ENCODE peak calls at places on chromosomes 11 and 22, in seven cellular contexts. One of them, this sample, is unnamed.

GRCh38 chr11:85889676-85890579 is 34.7 kb downstream of the CCDC83 start:
- DNase-seq in NCI-H1436: no peak
- DNase-seq in NCI-H226: peak
- DNase-seq in iris pigment epithelial cell: peak
- DNase-seq in smooth muscle cell of the brain vasculature: peak
- DNase-seq in GM13976: no peak
- DNase-seq in hepatic stellate cell: peak
- DNase-seq in this sample: peak

GRCh38 chr11:111322534-111322933 is 24.2 kb downstream of the POU2AF3 start:
- DNase-seq in NCI-H1436: no peak
- DNase-seq in NCI-H226: no peak
- DNase-seq in iris pigment epithelial cell: no peak
- DNase-seq in smooth muscle cell of the brain vasculature: no peak
- DNase-seq in GM13976: no peak
- DNase-seq in hepatic stellate cell: no peak
- DNase-seq in this sample: no peak

GRCh38 chr11:89201138-89201537 is 23.5 kb downstream of the TYR start:
- DNase-seq in NCI-H1436: no peak
- DNase-seq in NCI-H226: no peak
- DNase-seq in iris pigment epithelial cell: no peak
- DNase-seq in smooth muscle cell of the brain vasculature: no peak
- DNase-seq in GM13976: no peak
- DNase-seq in hepatic stellate cell: no peak
- DNase-seq in this sample: no peak

GRCh38 chr11:68683086-68683951 is 1.0 kb upstream of the GAL start:
- DNase-seq in NCI-H1436: no peak
- DNase-seq in NCI-H226: no peak
- DNase-seq in iris pigment epithelial cell: no peak
- DNase-seq in smooth muscle cell of the brain vasculature: no peak
- DNase-seq in GM13976: no peak
- DNase-seq in hepatic stellate cell: no peak
- DNase-seq in this sample: no peak

GRCh38 chr11:29328961-29329441 is 687.8 kb downstream of the KCNA4 start:
- DNase-seq in NCI-H1436: no peak
- DNase-seq in NCI-H226: peak
- DNase-seq in iris pigment epithelial cell: peak
- DNase-seq in smooth muscle cell of the brain vasculature: peak
- DNase-seq in GM13976: peak
- DNase-seq in hepatic stellate cell: no peak
- DNase-seq in this sample: no peak

GRCh38 chr11:95835768-95836488 is 45.6 kb downstream of the CEP57 start:
- DNase-seq in NCI-H1436: peak
- DNase-seq in NCI-H226: peak
- DNase-seq in iris pigment epithelial cell: peak
- DNase-seq in smooth muscle cell of the brain vasculature: peak
- DNase-seq in GM13976: peak
- DNase-seq in hepatic stellate cell: peak
- DNase-seq in this sample: peak

GRCh38 chr22:30733081-30733680 is 38.5 kb downstream of the OSBP2 start:
- DNase-seq in NCI-H1436: no peak
- DNase-seq in NCI-H226: peak
- DNase-seq in iris pigment epithelial cell: peak
- DNase-seq in smooth muscle cell of the brain vasculature: no peak
- DNase-seq in GM13976: no peak
- DNase-seq in hepatic stellate cell: no peak
- DNase-seq in this sample: no peak

GRCh38 chr11:131683131-131683530 is 312.7 kb downstream of the NTM start:
- DNase-seq in NCI-H1436: no peak
- DNase-seq in NCI-H226: no peak
- DNase-seq in iris pigment epithelial cell: no peak
- DNase-seq in smooth muscle cell of the brain vasculature: no peak
- DNase-seq in GM13976: no peak
- DNase-seq in hepatic stellate cell: no peak
- DNase-seq in this sample: no peak

GRCh38 chr11:60991457-60991856 is 20.0 kb downstream of the CD6 start:
- DNase-seq in NCI-H1436: no peak
- DNase-seq in NCI-H226: no peak
- DNase-seq in iris pigment epithelial cell: no peak
- DNase-seq in smooth muscle cell of the brain vasculature: no peak
- DNase-seq in GM13976: no peak
- DNase-seq in hepatic stellate cell: no peak
- DNase-seq in this sample: no peak

GRCh38 chr11:68436985-68437926 is 23.3 kb upstream of the PPP6R3 start:
- DNase-seq in NCI-H1436: no peak
- DNase-seq in NCI-H226: peak
- DNase-seq in iris pigment epithelial cell: peak
- DNase-seq in smooth muscle cell of the brain vasculature: no peak
- DNase-seq in GM13976: no peak
- DNase-seq in hepatic stellate cell: peak
- DNase-seq in this sample: no peak

GRCh38 chr11:7486731-7487130 is 1.4 kb downstream of the OLFML1 start:
- DNase-seq in NCI-H1436: no peak
- DNase-seq in NCI-H226: peak
- DNase-seq in iris pigment epithelial cell: no peak
- DNase-seq in smooth muscle cell of the brain vasculature: no peak
- DNase-seq in GM13976: no peak
- DNase-seq in hepatic stellate cell: no peak
- DNase-seq in this sample: no peak

GRCh38 chr11:113895367-113896155 is 9.0 kb upstream of the HTR3B start:
- DNase-seq in NCI-H1436: peak
- DNase-seq in NCI-H226: no peak
- DNase-seq in iris pigment epithelial cell: no peak
- DNase-seq in smooth muscle cell of the brain vasculature: no peak
- DNase-seq in GM13976: no peak
- DNase-seq in hepatic stellate cell: no peak
- DNase-seq in this sample: no peak

GRCh38 chr22:24145446-24146189 is 35.7 kb upstream of the SUSD2 start:
- DNase-seq in NCI-H1436: no peak
- DNase-seq in NCI-H226: no peak
- DNase-seq in iris pigment epithelial cell: no peak
- DNase-seq in smooth muscle cell of the brain vasculature: no peak
- DNase-seq in GM13976: no peak
- DNase-seq in hepatic stellate cell: peak
- DNase-seq in this sample: no peak

GRCh38 chr22:17729561-17729960 is 44.7 kb downstream of the BID start:
- DNase-seq in NCI-H1436: no peak
- DNase-seq in NCI-H226: no peak
- DNase-seq in iris pigment epithelial cell: no peak
- DNase-seq in smooth muscle cell of the brain vasculature: no peak
- DNase-seq in GM13976: no peak
- DNase-seq in hepatic stellate cell: no peak
- DNase-seq in this sample: no peak

GRCh38 chr22:39994566-39995345 is at the start of gene FAM83F:
- DNase-seq in NCI-H1436: no peak
- DNase-seq in NCI-H226: no peak
- DNase-seq in iris pigment epithelial cell: no peak
- DNase-seq in smooth muscle cell of the brain vasculature: no peak
- DNase-seq in GM13976: peak
- DNase-seq in hepatic stellate cell: no peak
- DNase-seq in this sample: no peak

GRCh38 chr22:46090051-46090591 is 60.2 kb upstream of the PPARA start:
- DNase-seq in NCI-H1436: peak
- DNase-seq in NCI-H226: no peak
- DNase-seq in iris pigment epithelial cell: no peak
- DNase-seq in smooth muscle cell of the brain vasculature: no peak
- DNase-seq in GM13976: no peak
- DNase-seq in hepatic stellate cell: no peak
- DNase-seq in this sample: no peak

GRCh38 chr11:31818874-31819331 is 7.8 kb upstream of the PAX6 start:
- DNase-seq in NCI-H1436: no peak
- DNase-seq in NCI-H226: no peak
- DNase-seq in iris pigment epithelial cell: no peak
- DNase-seq in smooth muscle cell of the brain vasculature: no peak
- DNase-seq in GM13976: peak
- DNase-seq in hepatic stellate cell: no peak
- DNase-seq in this sample: no peak

GRCh38 chr11:93020248-93021088 is 51.0 kb downstream of the MTNR1B start:
- DNase-seq in NCI-H1436: peak
- DNase-seq in NCI-H226: peak
- DNase-seq in iris pigment epithelial cell: peak
- DNase-seq in smooth muscle cell of the brain vasculature: no peak
- DNase-seq in GM13976: no peak
- DNase-seq in hepatic stellate cell: peak
- DNase-seq in this sample: peak

GRCh38 chr11:3096909-3097395 is 39.7 kb upstream of the CARS1 start:
- DNase-seq in NCI-H1436: no peak
- DNase-seq in NCI-H226: no peak
- DNase-seq in iris pigment epithelial cell: no peak
- DNase-seq in smooth muscle cell of the brain vasculature: no peak
- DNase-seq in GM13976: no peak
- DNase-seq in hepatic stellate cell: no peak
- DNase-seq in this sample: no peak

GRCh38 chr11:3962406-3962840 is 107.0 kb downstream of the STIM1 start:
- DNase-seq in NCI-H1436: no peak
- DNase-seq in NCI-H226: no peak
- DNase-seq in iris pigment epithelial cell: no peak
- DNase-seq in smooth muscle cell of the brain vasculature: peak
- DNase-seq in GM13976: no peak
- DNase-seq in hepatic stellate cell: no peak
- DNase-seq in this sample: no peak

GRCh38 chr11:116893906-116894305 is 56.5 kb upstream of the APOA1 start:
- DNase-seq in NCI-H1436: no peak
- DNase-seq in NCI-H226: no peak
- DNase-seq in iris pigment epithelial cell: no peak
- DNase-seq in smooth muscle cell of the brain vasculature: no peak
- DNase-seq in GM13976: no peak
- DNase-seq in hepatic stellate cell: no peak
- DNase-seq in this sample: no peak

GRCh38 chr22:21677606-21678443 is 12.0 kb downstream of the PPIL2 start:
- DNase-seq in NCI-H1436: no peak
- DNase-seq in NCI-H226: no peak
- DNase-seq in iris pigment epithelial cell: no peak
- DNase-seq in smooth muscle cell of the brain vasculature: peak
- DNase-seq in GM13976: no peak
- DNase-seq in hepatic stellate cell: no peak
- DNase-seq in this sample: no peak

GRCh38 chr22:44202261-44202789 is 21.6 kb downstream of the PARVG start:
- DNase-seq in NCI-H1436: no peak
- DNase-seq in NCI-H226: peak
- DNase-seq in iris pigment epithelial cell: peak
- DNase-seq in smooth muscle cell of the brain vasculature: no peak
- DNase-seq in GM13976: no peak
- DNase-seq in hepatic stellate cell: peak
- DNase-seq in this sample: no peak

GRCh38 chr11:117328414-117329010 is 858 bp downstream of the CEP164 start:
- DNase-seq in NCI-H1436: no peak
- DNase-seq in NCI-H226: no peak
- DNase-seq in iris pigment epithelial cell: peak
- DNase-seq in smooth muscle cell of the brain vasculature: no peak
- DNase-seq in GM13976: peak
- DNase-seq in hepatic stellate cell: peak
- DNase-seq in this sample: no peak

GRCh38 chr11:96306933-96307747 is 35.9 kb downstream of the MAML2 start:
- DNase-seq in NCI-H1436: peak
- DNase-seq in NCI-H226: peak
- DNase-seq in iris pigment epithelial cell: peak
- DNase-seq in smooth muscle cell of the brain vasculature: peak
- DNase-seq in GM13976: no peak
- DNase-seq in hepatic stellate cell: peak
- DNase-seq in this sample: peak

GRCh38 chr22:39906207-39906606 is 5.3 kb downstream of the GRAP2 start:
- DNase-seq in NCI-H1436: no peak
- DNase-seq in NCI-H226: no peak
- DNase-seq in iris pigment epithelial cell: no peak
- DNase-seq in smooth muscle cell of the brain vasculature: no peak
- DNase-seq in GM13976: no peak
- DNase-seq in hepatic stellate cell: no peak
- DNase-seq in this sample: no peak